ENCODE peak calls at places on chromosomes 12 and 14, in seven cellular contexts. A, J, Y, W, C, U and Z are unnamed samples.

GRCh38 chr12:107318804-107319535 is 225.6 kb upstream of the CRY1 start:
- DNase-seq in A (no peak), J (no peak), Y (no peak), W (peak), C (peak), U (no peak), Z (no peak)

GRCh38 chr14:20632448-20632830 is 9.1 kb downstream of the OR6S1 start:
- DNase-seq in A (no peak), J (no peak), Y (no peak), W (no peak), C (no peak), U (no peak), Z (no peak)

GRCh38 chr12:128008341-128008740 is 258.6 kb upstream of the TMEM132C start:
- DNase-seq in A (no peak), J (no peak), Y (peak), W (no peak), C (no peak), U (no peak), Z (no peak)

GRCh38 chr14:57189070-57189469 is 79.6 kb downstream of the EXOC5 start:
- DNase-seq in A (no peak), J (no peak), Y (peak), W (no peak), C (no peak), U (no peak), Z (no peak)

GRCh38 chr12:1805441-1806081 is 14.8 kb upstream of the LRTM2 start:
- DNase-seq in A (no peak), J (no peak), Y (no peak), W (no peak), C (no peak), U (no peak), Z (no peak)

GRCh38 chr14:45785240-45785639 is 532.2 kb upstream of the MIS18BP1 start:
- DNase-seq in A (no peak), J (no peak), Y (no peak), W (no peak), C (no peak), U (no peak), Z (no peak)

GRCh38 chr12:63038361-63039100 is 103.6 kb upstream of the PPM1H start:
- DNase-seq in A (no peak), J (no peak), Y (no peak), W (no peak), C (no peak), U (no peak), Z (no peak)

GRCh38 chr14:99348816-99349609 is 77.0 kb upstream of the BCL11B start:
- DNase-seq in A (no peak), J (no peak), Y (no peak), W (no peak), C (no peak), U (no peak), Z (no peak)

GRCh38 chr14:75634848-75635247 is 25.8 kb downstream of the ERG28 start:
- DNase-seq in A (no peak), J (no peak), Y (no peak), W (no peak), C (no peak), U (no peak), Z (no peak)

GRCh38 chr12:92602476-92602875 is 100.3 kb upstream of the PLEKHG7 start:
- DNase-seq in A (peak), J (no peak), Y (no peak), W (no peak), C (no peak), U (peak), Z (no peak)

GRCh38 chr12:21827135-21827534 is 52.6 kb upstream of the KCNJ8 start:
- DNase-seq in A (no peak), J (no peak), Y (no peak), W (no peak), C (no peak), U (no peak), Z (no peak)

GRCh38 chr12:79331870-79332269 is 358.9 kb downstream of the PAWR start:
- DNase-seq in A (no peak), J (no peak), Y (no peak), W (no peak), C (no peak), U (no peak), Z (no peak)

GRCh38 chr14:99729991-99730875 is 46.1 kb downstream of the CYP46A1 start:
- DNase-seq in A (peak), J (peak), Y (no peak), W (peak), C (peak), U (no peak), Z (peak)

GRCh38 chr12:62947364-62947763 is 12.4 kb upstream of the PPM1H start:
- DNase-seq in A (no peak), J (no peak), Y (no peak), W (no peak), C (no peak), U (no peak), Z (no peak)

GRCh38 chr12:114131824-114132223 is 165.7 kb upstream of the RBM19 start:
- DNase-seq in A (no peak), J (no peak), Y (no peak), W (no peak), C (no peak), U (no peak), Z (no peak)